ENCODE peak calls at places on chromosomes 11 and 22, in eight cellular contexts. P is T-helper 2 cell; K is NCI-H2081; F is right atrium auricular region; X is stimulated activated CD8-positive, alpha-beta memory T cell treated with anti-CD3 and anti-CD28 coated beads, Interleukin-7, amount 100 ng/mL, for 48 hours; Y is left ventricle myocardium superior; D is right cardiac atrium; B is nucleus accumbens. G is an unnamed sample.
A peak's percentile ranks its signal among the peaks of the same experiment; 100 is the strongest.

GRCh38 chr22:42388130-42388797 is 43.9 kb downstream of the NFAM1 start:
- DNase-seq in K (peak; percentile 74), P (no peak), Y (no peak), D (no peak), F (no peak), X (no peak), B (peak; percentile 55), G (no peak)

GRCh38 chr22:38964989-38965388 is 7.6 kb downstream of the APOBEC3A start:
- DNase-seq in P (no peak), F (no peak), K (no peak), Y (no peak), B (no peak), D (no peak), X (no peak), G (peak; percentile 51)

GRCh38 chr22:33302049-33302545 is 243.9 kb upstream of the SYN3 start:
- DNase-seq in B (peak; percentile 39), P (no peak), X (peak; percentile 31), D (peak; percentile 83), F (peak; percentile 74), Y (peak; percentile 92), K (peak; percentile 5), G (peak; percentile 75)

GRCh38 chr11:85948884-85949283 is 93.7 kb downstream of the CCDC83 start:
- DNase-seq in P (no peak), B (no peak), F (no peak), X (no peak), K (no peak), Y (no peak), D (no peak), G (no peak)

GRCh38 chr11:117026593-117027330 is 71.5 kb downstream of the SIK3 start:
- DNase-seq in D (no peak), B (no peak), F (no peak), X (no peak), K (no peak), Y (no peak), P (no peak), G (no peak)

GRCh38 chr11:120549346-120549745 is 37.8 kb downstream of the GRIK4 start:
- DNase-seq in X (no peak), D (no peak), K (no peak), F (no peak), Y (no peak), P (no peak), B (no peak), G (no peak)

GRCh38 chr11:64028398-64029115 is 7.2 kb upstream of the FLRT1 start:
- DNase-seq in K (no peak), B (no peak), Y (no peak), F (no peak), P (no peak), X (no peak), D (no peak), G (no peak)

GRCh38 chr22:30186048-30186447 is 60.5 kb downstream of the LIF start:
- DNase-seq in P (no peak), X (no peak), B (no peak), D (no peak), K (peak; percentile 28), F (no peak), Y (no peak), G (no peak)

GRCh38 chr11:121716060-121716459 is 263.3 kb upstream of the SORL1-AS1 start:
- DNase-seq in D (no peak), Y (no peak), B (no peak), F (no peak), X (no peak), K (no peak), P (no peak), G (no peak)

GRCh38 chr11:121661796-121662508 is 209.2 kb upstream of the SORL1-AS1 start:
- DNase-seq in P (no peak), Y (no peak), B (no peak), D (peak; percentile 38), K (peak; percentile 58), F (no peak), X (no peak), G (no peak)

GRCh38 chr11:93906486-93906885 is 56.1 kb upstream of the VSTM5 start:
- DNase-seq in B (no peak), X (no peak), Y (no peak), D (no peak), P (no peak), K (no peak), F (no peak), G (no peak)

GRCh38 chr11:118696673-118697226 is 17.3 kb upstream of the TREH start:
- DNase-seq in D (no peak), K (no peak), B (no peak), X (no peak), F (no peak), P (no peak), Y (no peak), G (no peak)

GRCh38 chr11:70176940-70177689 is 26.0 kb upstream of the FADD start:
- DNase-seq in F (no peak), D (no peak), X (peak; percentile 25), P (peak; percentile 32), B (no peak), Y (peak; percentile 45), K (no peak), G (peak; percentile 65)

GRCh38 chr22:33737662-33738061 is 182.6 kb downstream of the LARGE1 start:
- DNase-seq in P (no peak), B (no peak), X (no peak), Y (no peak), K (no peak), D (no peak), F (no peak), G (no peak)

GRCh38 chr11:102396708-102397563 is 49.9 kb downstream of the BIRC2 start:
- DNase-seq in X (no peak), P (no peak), D (no peak), Y (no peak), B (no peak), F (no peak), K (no peak), G (no peak)

GRCh38 chr22:45932066-45932465 is 44.9 kb downstream of the WNT7B start:
- DNase-seq in D (no peak), F (no peak), X (no peak), B (no peak), K (no peak), P (no peak), Y (no peak), G (no peak)

GRCh38 chr11:62445314-62445740 is 26.5 kb downstream of the SCGB1A1 start:
- DNase-seq in Y (peak; percentile 49), D (peak; percentile 58), B (no peak), P (no peak), K (no peak), X (no peak), F (peak; percentile 72), G (peak; percentile 40)

GRCh38 chr11:77993902-77994301 is 566 bp downstream of the INTS4 start:
- DNase-seq in D (no peak), F (no peak), X (no peak), B (no peak), K (no peak), Y (no peak), P (no peak), G (no peak)